ENCODE peak calls at places on chromosomes 5 and 9, in six cellular contexts. W is DND-41, A is neuronal stem cell, Q is fibroblast of lung, Y is mammary epithelial cell, V is endothelial cell of umbilical vein. F is an unnamed sample.

GRCh38 chr5:133818031-133818431 is 150.4 kb downstream of the C5orf15 start:
- DNase-seq in W (no peak), A (no peak), Q (peak), Y (peak), V (no peak), F (no peak)

GRCh38 chr5:109476292-109476691 is 66.5 kb upstream of the PJA2 start:
- DNase-seq in W (no peak), A (no peak), Q (no peak), Y (no peak), V (no peak), F (no peak)

GRCh38 chr9:93126151-93126781 is 7.8 kb downstream of the NINJ1 start:
- DNase-seq in W (no peak), A (no peak), Q (no peak), Y (no peak), V (no peak), F (no peak)

GRCh38 chr5:78591972-78592700 is 56.4 kb downstream of the LHFPL2 start:
- DNase-seq in W (no peak), A (no peak), Q (peak), Y (no peak), V (peak), F (no peak)

GRCh38 chr5:168214071-168214470 is 77.4 kb upstream of the WWC1 start:
- DNase-seq in W (no peak), A (no peak), Q (no peak), Y (no peak), V (no peak), F (no peak)

GRCh38 chr9:36021968-36022367 is 14.7 kb upstream of the RECK start:
- DNase-seq in W (no peak), A (no peak), Q (no peak), Y (no peak), V (no peak), F (no peak)

GRCh38 chr9:89038354-89039091 is 47.3 kb downstream of the S1PR3 start:
- DNase-seq in W (no peak), A (no peak), Q (peak), Y (peak), V (no peak), F (no peak)

GRCh38 chr5:19910131-19910530 is 77.9 kb downstream of the CDH18 start:
- DNase-seq in W (no peak), A (no peak), Q (no peak), Y (no peak), V (no peak), F (no peak)

GRCh38 chr9:714675-715074 is 126.8 kb upstream of the DMRT1 start:
- DNase-seq in W (no peak), A (no peak), Q (no peak), Y (no peak), V (no peak), F (no peak)

GRCh38 chr5:157283434-157283833 is 17.5 kb downstream of the CYFIP2 start:
- DNase-seq in W (no peak), A (no peak), Q (no peak), Y (no peak), V (no peak), F (no peak)
- H3K9ac ChIP-seq in W (no peak), A (no peak), Q (no peak), Y (no peak), V (no peak), F (no peak)

DNA sequence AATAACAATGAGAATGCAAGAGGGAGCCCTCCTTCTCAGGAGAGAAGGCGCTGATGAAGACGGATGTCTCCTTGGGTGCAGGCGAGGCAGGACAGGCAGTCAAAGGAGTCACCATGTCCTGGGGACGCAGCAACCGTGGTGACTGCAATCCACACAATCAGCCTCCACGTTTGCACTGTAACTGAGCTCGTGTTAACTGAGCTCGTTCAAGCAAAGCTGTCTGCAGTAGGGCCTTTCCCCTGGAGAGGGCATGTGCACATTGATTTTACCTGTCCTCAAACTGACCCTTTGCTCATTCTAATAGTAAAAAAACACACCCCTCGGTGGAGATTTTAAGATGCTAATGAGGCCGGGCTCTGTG is 2.8 kb downstream of the SARDH start:
- DNase-seq in W (no peak), A (no peak), Q (no peak), Y (no peak), V (no peak), F (no peak)
- H3K4me3 ChIP-seq in W (no peak), A (no peak), Q (no peak), Y (no peak), V (no peak), F (no peak)

GRCh38 chr9:136978073-136978864 is 965 bp downstream of the PTGDS start:
- DNase-seq in W (no peak), A (peak), Q (peak), Y (no peak), V (peak), F (peak)
- H3K9ac ChIP-seq in W (no peak), A (peak), Q (peak), Y (no peak), V (no peak), F (peak)

GRCh38 chr9:129498451-129499376 is 122.2 kb downstream of the C9orf50 start:
- DNase-seq in W (no peak), A (no peak), Q (no peak), Y (no peak), V (no peak), F (no peak)
- H3K4me3 ChIP-seq in W (no peak), A (no peak), Q (peak), Y (no peak), V (no peak), F (no peak)

GRCh38 chr5:172488221-172488620 is 33.9 kb upstream of the SH3PXD2B start:
- DNase-seq in W (no peak), A (no peak), Q (no peak), Y (no peak), V (no peak), F (no peak)

GRCh38 chr5:172485511-172486202 is 31.3 kb upstream of the SH3PXD2B start:
- DNase-seq in W (no peak), A (no peak), Q (no peak), Y (no peak), V (no peak), F (no peak)

GRCh38 chr5:172486912-172487311 is 32.6 kb upstream of the SH3PXD2B start:
- DNase-seq in W (no peak), A (no peak), Q (no peak), Y (no peak), V (no peak), F (no peak)

GRCh38 chr5:172487671-172488070 is 33.3 kb upstream of the SH3PXD2B start:
- DNase-seq in W (no peak), A (no peak), Q (no peak), Y (no peak), V (no peak), F (no peak)

GRCh38 chr5:172486451-172486850 is 32.1 kb upstream of the SH3PXD2B start:
- DNase-seq in W (no peak), A (no peak), Q (no peak), Y (no peak), V (no peak), F (no peak)
- H3K9ac ChIP-seq in W (no peak), A (no peak), Q (no peak), Y (no peak), V (no peak), F (no peak)

DNA sequence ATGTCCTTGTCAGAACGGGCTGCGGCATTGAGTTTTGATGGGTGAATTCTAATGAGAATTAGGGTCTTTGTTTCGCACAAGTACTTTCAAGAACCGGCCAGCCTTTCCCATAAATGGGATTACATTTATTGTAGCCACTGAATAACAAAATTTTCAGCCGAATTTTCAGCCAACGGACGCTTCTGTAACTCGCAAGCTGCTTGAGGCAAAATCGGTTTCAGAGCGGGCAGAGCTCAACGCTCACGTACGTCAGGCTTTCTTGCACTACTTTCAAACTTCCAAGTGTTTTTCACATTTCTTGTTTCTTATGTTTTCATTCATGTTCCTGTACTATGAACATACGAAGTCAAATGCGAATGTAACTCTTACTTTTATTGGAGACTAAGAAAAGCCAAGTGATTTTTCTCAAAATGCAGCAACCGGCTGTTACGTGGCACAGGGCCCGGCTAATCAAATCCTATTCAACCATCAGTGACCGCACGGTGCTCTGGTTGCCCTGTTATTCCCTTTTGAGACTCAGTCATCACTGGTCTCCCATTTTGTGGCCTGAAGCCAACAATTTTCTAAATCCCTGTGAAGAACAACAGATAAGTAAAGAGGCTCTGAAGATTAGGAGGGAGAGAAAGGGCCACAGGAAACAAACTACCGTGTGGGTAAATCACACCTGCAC is 68.5 kb downstream of the SLC28A3 start:
- DNase-seq in W (no peak), A (no peak), Q (peak), Y (no peak), V (no peak), F (no peak)
- H3K4me3 ChIP-seq in W (no peak), A (peak), Q (peak), Y (no peak), V (no peak), F (no peak)

GRCh38 chr9:71446081-71446480 is 322.2 kb downstream of the CEMIP2 start:
- DNase-seq in W (no peak), A (peak), Q (no peak), Y (no peak), V (no peak), F (no peak)
- H3K9ac ChIP-seq in W (no peak), A (no peak), Q (no peak), Y (no peak), V (no peak), F (no peak)

GRCh38 chr5:2756211-2756746 is 4.8 kb upstream of the IRX2 start:
- DNase-seq in W (no peak), A (no peak), Q (peak), Y (peak), V (no peak), F (no peak)

GRCh38 chr5:2755371-2755715 is 3.9 kb upstream of the IRX2 start:
- DNase-seq in W (peak), A (no peak), Q (no peak), Y (peak), V (no peak), F (no peak)

GRCh38 chr5:2756764-2757163 is 5.3 kb upstream of the IRX2 start:
- DNase-seq in W (no peak), A (no peak), Q (no peak), Y (no peak), V (no peak), F (no peak)

GRCh38 chr5:2754621-2755370 is 3.3 kb upstream of the IRX2 start:
- DNase-seq in W (no peak), A (no peak), Q (no peak), Y (peak), V (no peak), F (no peak)

GRCh38 chr5:2755811-2756210 is 4.3 kb upstream of the IRX2 start:
- DNase-seq in W (peak), A (no peak), Q (no peak), Y (peak), V (no peak), F (no peak)
- H3K4me3 ChIP-seq in W (no peak), A (no peak), Q (peak), Y (no peak), V (no peak), F (no peak)

GRCh38 chr5:1132570-1132969 is 20.7 kb upstream of the SLC12A7 start:
- DNase-seq in W (no peak), A (no peak), Q (no peak), Y (no peak), V (no peak), F (no peak)

GRCh38 chr5:1133108-1133507 is 21.2 kb upstream of the SLC12A7 start:
- DNase-seq in W (no peak), A (no peak), Q (no peak), Y (no peak), V (no peak), F (no peak)

GRCh38 chr5:1131191-1131621 is 19.3 kb upstream of the SLC12A7 start:
- DNase-seq in W (no peak), A (no peak), Q (no peak), Y (no peak), V (no peak), F (no peak)

GRCh38 chr5:1130218-1130946 is 18.5 kb upstream of the SLC12A7 start:
- DNase-seq in W (no peak), A (no peak), Q (no peak), Y (no peak), V (no peak), F (no peak)

DNA sequence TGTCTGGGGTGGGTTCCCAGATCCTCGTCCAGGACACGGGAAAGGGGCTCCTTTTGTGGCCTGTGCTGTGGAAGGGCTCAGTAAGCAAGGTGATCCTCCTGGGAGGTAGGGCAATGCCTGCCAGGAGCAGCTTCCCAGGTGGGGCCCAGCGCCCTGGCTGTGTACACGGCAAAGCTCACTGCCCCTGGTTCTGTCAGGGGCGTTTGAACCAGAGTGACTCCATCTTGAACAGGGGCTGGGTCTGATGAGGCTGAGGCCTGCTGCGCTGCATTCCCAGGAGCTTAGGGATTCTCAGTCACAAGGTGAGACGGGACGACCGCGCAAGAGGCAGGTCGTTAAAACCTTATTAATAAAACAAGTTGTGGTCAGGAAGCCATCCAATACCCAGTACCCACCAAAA is 19.9 kb upstream of the SLC12A7 start:
- DNase-seq in W (no peak), A (no peak), Q (no peak), Y (no peak), V (no peak), F (no peak)
- H3K9ac ChIP-seq in W (no peak), A (no peak), Q (no peak), Y (no peak), V (no peak), F (no peak)

F was measured in NT2/D1.